ENCODE peak calls at places on chromosomes 7 and 10, in four cellular contexts. P is activated CD8-positive, alpha-beta memory T cell treated with anti-CD3 and anti-CD28 coated beads for 1 hour; K is ureter; L is T-helper 2 cell. Q is an unnamed sample.

GRCh38 chr10:17660921-17661320 is 17.0 kb downstream of the STAM start:
- DNase-seq in P (no peak), K (no peak), L (no peak), Q (peak)

GRCh38 chr7:81484266-81484665 is 285.6 kb downstream of the HGF start:
- DNase-seq in P (no peak), K (peak), L (no peak), Q (peak)

GRCh38 chr7:151244871-151245346 is 3.6 kb downstream of the SMARCD3 start:
- DNase-seq in P (no peak), K (no peak), L (no peak), Q (no peak)

GRCh38 chr10:71435571-71436267 is 39.0 kb downstream of the CDH23 start:
- DNase-seq in P (no peak), K (peak), L (no peak), Q (peak)

GRCh38 chr10:107542607-107543006 is 378.1 kb upstream of the SORCS1 start:
- DNase-seq in P (no peak), K (no peak), L (no peak), Q (no peak)

GRCh38 chr10:70494536-70494935 is 16.0 kb downstream of the PALD1 start:
- DNase-seq in P (no peak), K (no peak), L (no peak), Q (peak)

GRCh38 chr7:55569797-55570196 is 2.5 kb downstream of the VOPP1 start:
- DNase-seq in P (no peak), K (no peak), L (peak), Q (no peak)

GRCh38 chr7:44977304-44977858 is 1.4 kb downstream of the MYO1G start:
- DNase-seq in P (peak), K (no peak), L (peak), Q (peak)

GRCh38 chr10:35872666-35873065 is 230.6 kb upstream of the FZD8 start:
- DNase-seq in P (no peak), K (no peak), L (no peak), Q (no peak)

GRCh38 chr7:77747178-77747577 is 50.9 kb downstream of the RSBN1L start:
- DNase-seq in P (no peak), K (no peak), L (no peak), Q (no peak)

GRCh38 chr10:118992496-118992895 is 37.0 kb upstream of the NANOS1 start:
- DNase-seq in P (no peak), K (no peak), L (no peak), Q (no peak)